ENCODE peak calls at places on chromosomes 6 and 20, in four cellular contexts. One of them, this sample, is unnamed.

GRCh38 chr20:22515264-22515663 is 69.1 kb downstream of the FOXA2 start:
- DNase-seq in keratinocyte: no peak
- DNase-seq in lower lobe of right lung: no peak
- DNase-seq in cardiac fibroblast: no peak
- DNase-seq in this sample: no peak

GRCh38 chr20:15930324-15931305 is 642.6 kb downstream of the KIF16B start:
- DNase-seq in keratinocyte: no peak
- DNase-seq in lower lobe of right lung: no peak
- DNase-seq in cardiac fibroblast: peak
- DNase-seq in this sample: peak

GRCh38 chr20:38804243-38804642 is 1.3 kb upstream of the PPP1R16B start:
- DNase-seq in cardiac fibroblast: no peak
- DNase-seq in keratinocyte: no peak
- DNase-seq in lower lobe of right lung: no peak
- DNase-seq in this sample: no peak

GRCh38 chr6:134532694-134533624 is 215.0 kb upstream of the SGK1 start:
- DNase-seq in lower lobe of right lung: no peak
- DNase-seq in cardiac fibroblast: no peak
- DNase-seq in keratinocyte: no peak
- DNase-seq in this sample: no peak

GRCh38 chr6:111758608-111759293 is 114.5 kb downstream of the FYN start:
- DNase-seq in lower lobe of right lung: no peak
- DNase-seq in keratinocyte: no peak
- DNase-seq in cardiac fibroblast: no peak
- DNase-seq in this sample: no peak

GRCh38 chr20:63007722-63008488 is 1.1 kb upstream of the BHLHE23 start:
- DNase-seq in keratinocyte: no peak
- DNase-seq in lower lobe of right lung: no peak
- DNase-seq in cardiac fibroblast: no peak
- DNase-seq in this sample: no peak

GRCh38 chr6:40336986-40337780 is 250.0 kb downstream of the LRFN2 start:
- DNase-seq in lower lobe of right lung: no peak
- DNase-seq in cardiac fibroblast: no peak
- DNase-seq in keratinocyte: no peak
- DNase-seq in this sample: no peak

GRCh38 chr6:136015531-136015930 is 164.0 kb downstream of the PDE7B start:
- DNase-seq in lower lobe of right lung: no peak
- DNase-seq in cardiac fibroblast: no peak
- DNase-seq in keratinocyte: no peak
- DNase-seq in this sample: no peak

GRCh38 chr6:101344885-101345284 is 48.6 kb upstream of the GRIK2 start:
- DNase-seq in keratinocyte: no peak
- DNase-seq in lower lobe of right lung: no peak
- DNase-seq in cardiac fibroblast: no peak
- DNase-seq in this sample: no peak

GRCh38 chr6:55868910-55869479 is 6.4 kb downstream of the BMP5 start:
- DNase-seq in cardiac fibroblast: no peak
- DNase-seq in lower lobe of right lung: no peak
- DNase-seq in keratinocyte: peak
- DNase-seq in this sample: peak

GRCh38 chr6:42403415-42403814 is 48.3 kb downstream of the TRERF1 start:
- DNase-seq in lower lobe of right lung: no peak
- DNase-seq in cardiac fibroblast: peak
- DNase-seq in keratinocyte: peak
- DNase-seq in this sample: peak

GRCh38 chr20:23666189-23666588 is 22.6 kb downstream of the CST4 start:
- DNase-seq in cardiac fibroblast: peak
- DNase-seq in keratinocyte: no peak
- DNase-seq in lower lobe of right lung: no peak
- DNase-seq in this sample: no peak

GRCh38 chr6:108557494-108558371 is 3.0 kb upstream of the FOXO3 start:
- DNase-seq in cardiac fibroblast: peak
- DNase-seq in keratinocyte: no peak
- DNase-seq in lower lobe of right lung: peak
- DNase-seq in this sample: peak

GRCh38 chr6:45900808-45901752 is 114.6 kb downstream of the CLIC5 start:
- DNase-seq in cardiac fibroblast: peak
- DNase-seq in lower lobe of right lung: no peak
- DNase-seq in keratinocyte: no peak
- DNase-seq in this sample: peak

GRCh38 chr6:105042648-105043047 is 85.7 kb downstream of the LIN28B start:
- DNase-seq in keratinocyte: no peak
- DNase-seq in lower lobe of right lung: no peak
- DNase-seq in cardiac fibroblast: no peak
- DNase-seq in this sample: no peak

GRCh38 chr6:32668226-32668747 is 1.8 kb upstream of the HLA-DQB1 start:
- DNase-seq in keratinocyte: peak
- DNase-seq in cardiac fibroblast: no peak
- DNase-seq in lower lobe of right lung: peak
- DNase-seq in this sample: peak

GRCh38 chr20:24912397-24913075 is 36.5 kb upstream of the CST7 start:
- DNase-seq in cardiac fibroblast: no peak
- DNase-seq in lower lobe of right lung: no peak
- DNase-seq in keratinocyte: no peak
- DNase-seq in this sample: no peak

GRCh38 chr6:159691133-159691962 is 1.7 kb downstream of the SOD2 start:
- DNase-seq in cardiac fibroblast: peak
- DNase-seq in lower lobe of right lung: no peak
- DNase-seq in keratinocyte: no peak
- DNase-seq in this sample: peak

GRCh38 chr6:22673474-22673873 is 104.1 kb downstream of the HDGFL1 start:
- DNase-seq in cardiac fibroblast: no peak
- DNase-seq in lower lobe of right lung: no peak
- DNase-seq in keratinocyte: no peak
- DNase-seq in this sample: no peak

GRCh38 chr6:125206389-125206788 is 52.8 kb downstream of the TPD52L1 start:
- DNase-seq in keratinocyte: no peak
- DNase-seq in cardiac fibroblast: no peak
- DNase-seq in lower lobe of right lung: no peak
- DNase-seq in this sample: no peak

GRCh38 chr6:158666637-158667359 is 16.9 kb downstream of the SYTL3 start:
- DNase-seq in keratinocyte: no peak
- DNase-seq in cardiac fibroblast: peak
- DNase-seq in lower lobe of right lung: peak
- DNase-seq in this sample: peak

GRCh38 chr6:40477246-40478126 is 109.7 kb downstream of the LRFN2 start:
- DNase-seq in lower lobe of right lung: no peak
- DNase-seq in keratinocyte: no peak
- DNase-seq in cardiac fibroblast: no peak
- DNase-seq in this sample: no peak

GRCh38 chr6:22699046-22699639 is 129.8 kb downstream of the HDGFL1 start:
- DNase-seq in keratinocyte: no peak
- DNase-seq in lower lobe of right lung: no peak
- DNase-seq in cardiac fibroblast: no peak
- DNase-seq in this sample: no peak

GRCh38 chr6:63263456-63263855 is 52.2 kb downstream of the FKBP1C start:
- DNase-seq in lower lobe of right lung: no peak
- DNase-seq in keratinocyte: no peak
- DNase-seq in cardiac fibroblast: no peak
- DNase-seq in this sample: no peak

GRCh38 chr20:17969276-17969883 is 562 bp downstream of the MGME1 start:
- DNase-seq in lower lobe of right lung: peak
- DNase-seq in cardiac fibroblast: peak
- DNase-seq in keratinocyte: no peak
- DNase-seq in this sample: peak

GRCh38 chr6:144314003-144314485 is 28.9 kb downstream of the UTRN start:
- DNase-seq in lower lobe of right lung: peak
- DNase-seq in cardiac fibroblast: peak
- DNase-seq in keratinocyte: no peak
- DNase-seq in this sample: no peak

GRCh38 chr6:21922086-21922485 is 328.5 kb downstream of the SOX4 start:
- DNase-seq in lower lobe of right lung: no peak
- DNase-seq in keratinocyte: no peak
- DNase-seq in cardiac fibroblast: peak
- DNase-seq in this sample: peak

GRCh38 chr20:38961530-38962043 is 557 bp upstream of the DHX35 start:
- DNase-seq in cardiac fibroblast: no peak
- DNase-seq in lower lobe of right lung: no peak
- DNase-seq in keratinocyte: no peak
- DNase-seq in this sample: no peak

GRCh38 chr6:48826318-48826595 is 636.8 kb downstream of the MMUT start:
- DNase-seq in keratinocyte: no peak
- DNase-seq in lower lobe of right lung: no peak
- DNase-seq in cardiac fibroblast: no peak
- DNase-seq in this sample: no peak

GRCh38 chr20:44745560-44746366 is at the start of gene KCNK15:
- DNase-seq in keratinocyte: no peak
- DNase-seq in cardiac fibroblast: peak
- DNase-seq in lower lobe of right lung: no peak
- DNase-seq in this sample: no peak

GRCh38 chr6:13303668-13304017 is 24.7 kb downstream of the TBC1D7 start:
- DNase-seq in cardiac fibroblast: peak
- DNase-seq in keratinocyte: no peak
- DNase-seq in lower lobe of right lung: peak
- DNase-seq in this sample: peak

GRCh38 chr6:122645256-122645655 is 35.1 kb downstream of the PKIB start:
- DNase-seq in keratinocyte: no peak
- DNase-seq in lower lobe of right lung: no peak
- DNase-seq in cardiac fibroblast: no peak
- DNase-seq in this sample: no peak

GRCh38 chr6:83198486-83199172 is 5.5 kb downstream of the RWDD2A start:
- DNase-seq in keratinocyte: no peak
- DNase-seq in cardiac fibroblast: peak
- DNase-seq in lower lobe of right lung: no peak
- DNase-seq in this sample: peak

GRCh38 chr6:137432054-137432545 is 62.1 kb downstream of the OLIG3 start:
- DNase-seq in lower lobe of right lung: no peak
- DNase-seq in cardiac fibroblast: no peak
- DNase-seq in keratinocyte: no peak
- DNase-seq in this sample: no peak

GRCh38 chr6:31545291-31545690 is 1.1 kb downstream of the ATP6V1G2 start:
- DNase-seq in cardiac fibroblast: no peak
- DNase-seq in lower lobe of right lung: no peak
- DNase-seq in keratinocyte: no peak
- DNase-seq in this sample: no peak

GRCh38 chr6:31548423-31548873 is 1.0 kb downstream of the NFKBIL1 start:
- DNase-seq in lower lobe of right lung: no peak
- DNase-seq in keratinocyte: no peak
- DNase-seq in cardiac fibroblast: no peak
- DNase-seq in this sample: no peak

GRCh38 chr6:31547727-31548422 is 467 bp downstream of the NFKBIL1 start:
- DNase-seq in lower lobe of right lung: peak
- DNase-seq in keratinocyte: no peak
- DNase-seq in cardiac fibroblast: no peak
- DNase-seq in this sample: no peak

GRCh38 chr6:31546339-31546961 is at the start of gene ATP6V1G2:
- DNase-seq in cardiac fibroblast: peak
- DNase-seq in lower lobe of right lung: peak
- DNase-seq in keratinocyte: peak
- DNase-seq in this sample: peak

DNA sequence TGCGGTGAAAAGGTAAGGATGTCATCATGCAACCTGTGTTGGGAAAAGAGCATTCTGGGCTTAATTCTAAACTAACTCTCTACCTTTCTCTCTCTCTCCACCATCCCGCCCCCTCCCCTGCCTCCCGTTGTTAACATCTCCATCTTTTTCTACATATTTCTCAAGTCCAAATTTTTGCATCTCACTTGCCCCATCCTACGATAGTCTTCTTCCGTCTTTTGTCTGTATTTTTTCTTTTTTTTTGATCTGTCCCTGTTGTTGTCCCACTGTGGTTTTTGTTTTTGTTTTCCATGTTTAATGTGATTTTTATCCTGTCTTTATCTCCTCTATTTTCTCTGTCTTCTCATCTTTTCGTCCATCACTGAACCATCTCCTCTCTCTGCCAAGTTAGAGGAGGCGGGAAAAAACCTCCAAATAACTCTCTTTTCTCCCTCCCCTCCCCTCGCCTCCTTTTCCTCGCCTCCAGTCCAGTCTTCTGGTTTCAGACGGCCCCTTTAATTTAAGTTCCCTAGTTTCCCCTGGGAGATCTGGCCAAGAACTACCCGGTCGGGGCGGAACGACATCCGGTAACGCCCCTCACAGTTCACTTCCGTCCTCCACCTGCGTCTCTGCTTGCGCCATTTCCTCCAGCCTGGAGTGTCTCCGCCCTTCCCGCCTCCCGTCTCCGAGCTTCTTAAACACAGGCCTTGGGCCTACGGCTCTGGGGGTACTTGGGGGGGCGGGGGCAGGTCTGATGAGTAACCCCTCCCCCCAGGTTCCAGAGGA is at the start of gene NFKBIL1:
- DNase-seq in cardiac fibroblast: peak
- DNase-seq in lower lobe of right lung: peak
- DNase-seq in keratinocyte: peak
- DNase-seq in this sample: peak
- TF ChIP-seq CTCF in cardiac fibroblast: no peak
- TF ChIP-seq CTCF in lower lobe of right lung: peak
- TF ChIP-seq CTCF in keratinocyte: peak
- TF ChIP-seq CTCF in this sample: no peak

GRCh38 chr20:10522328-10522727 is 87.2 kb downstream of the SLX4IP start:
- DNase-seq in cardiac fibroblast: no peak
- DNase-seq in lower lobe of right lung: no peak
- DNase-seq in keratinocyte: no peak
- DNase-seq in this sample: no peak
- H3K4me3 ChIP-seq in cardiac fibroblast: no peak
- H3K4me3 ChIP-seq in lower lobe of right lung: no peak
- H3K4me3 ChIP-seq in keratinocyte: no peak
- H3K4me3 ChIP-seq in this sample: no peak

DNA sequence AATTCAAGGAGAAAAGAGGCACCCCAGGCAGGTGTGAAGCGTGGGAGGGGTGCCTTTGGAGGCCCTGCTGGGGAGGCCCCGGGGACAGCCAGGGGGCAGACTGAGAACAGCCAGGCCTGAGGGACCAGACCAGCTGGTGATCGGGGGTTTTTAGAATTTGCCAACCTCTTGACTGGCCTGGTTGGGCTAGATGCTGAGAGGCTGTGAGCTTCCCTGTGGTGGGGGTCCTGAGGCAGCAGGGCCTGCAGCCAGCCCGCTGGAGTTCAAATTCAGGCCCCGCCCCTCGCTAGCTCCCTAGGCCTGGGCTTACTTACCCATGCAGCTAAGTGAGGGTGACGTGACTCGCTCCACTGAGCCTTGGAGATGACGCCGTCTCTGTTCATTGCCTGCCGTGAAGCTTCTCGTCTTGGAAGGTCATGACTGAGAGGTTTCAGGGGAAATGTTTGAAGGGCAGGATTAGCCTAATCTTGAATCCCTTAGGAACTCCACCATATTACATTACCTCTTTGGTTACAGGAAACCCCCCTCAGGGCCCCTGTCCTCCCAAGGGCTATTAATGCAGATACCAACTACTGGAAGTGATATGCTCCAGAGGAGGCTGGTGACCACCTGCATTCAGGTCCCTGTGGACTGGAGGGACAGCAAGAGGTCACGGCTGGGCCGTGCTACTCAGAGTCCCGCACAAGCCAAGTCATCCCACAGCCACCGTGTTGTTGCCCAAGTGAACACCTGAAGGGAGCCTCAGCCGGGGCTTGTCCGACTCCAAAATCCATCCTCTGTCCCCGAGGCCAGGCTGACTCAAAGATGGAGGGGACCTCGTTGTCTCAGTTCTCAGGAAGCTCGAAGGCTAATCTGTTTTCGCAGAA is 73.9 kb upstream of the DUSP22 start:
- DNase-seq in keratinocyte: no peak
- DNase-seq in lower lobe of right lung: no peak
- DNase-seq in cardiac fibroblast: no peak
- DNase-seq in this sample: no peak
- TF ChIP-seq CTCF in keratinocyte: no peak
- TF ChIP-seq CTCF in lower lobe of right lung: no peak
- TF ChIP-seq CTCF in cardiac fibroblast: no peak
- TF ChIP-seq CTCF in this sample: no peak

GRCh38 chr20:64177420-64177783 is 13.2 kb downstream of the MYT1 start:
- DNase-seq in keratinocyte: no peak
- DNase-seq in cardiac fibroblast: no peak
- DNase-seq in lower lobe of right lung: peak
- DNase-seq in this sample: no peak
- H3K4me3 ChIP-seq in keratinocyte: no peak
- H3K4me3 ChIP-seq in cardiac fibroblast: no peak
- H3K4me3 ChIP-seq in lower lobe of right lung: no peak
- H3K4me3 ChIP-seq in this sample: no peak